ENCODE peak calls at places on chromosomes 2 and 18, in six cellular contexts. N is K562, B is SK-N-SH, S is HCT116, M is GM12878, F is HepG2. X is an unnamed sample. For H3K36me3, the result is how much of the 10 kb centered on the place peaks cover.

GRCh38 chr2:119483896-119484718 is 40.2 kb downstream of the SCTR start:
- DNase-seq in N (no peak), B (no peak), S (no peak), M (no peak), F (no peak), X (no peak)

GRCh38 chr2:161049571-161049970 is 110.7 kb upstream of the TANK start:
- DNase-seq in N (no peak), B (no peak), S (no peak), M (no peak), F (no peak), X (no peak)

GRCh38 chr2:207478572-207478971 is 51.2 kb upstream of the CREB1 start:
- DNase-seq in N (no peak), B (no peak), S (no peak), M (no peak), F (no peak), X (no peak)

GRCh38 chr2:201444676-201445441 is 6.4 kb downstream of the TRAK2 start:
- DNase-seq in N (no peak), B (no peak), S (no peak), M (no peak), F (no peak), X (no peak)

GRCh38 chr2:231245253-231246094 is 47.0 kb downstream of the ARMC9 start:
- DNase-seq in N (no peak), B (no peak), S (no peak), M (no peak), F (no peak), X (no peak)

GRCh38 chr2:216031960-216032689 is 18.8 kb upstream of the MREG start:
- DNase-seq in N (no peak), B (no peak), S (no peak), M (peak), F (no peak), X (no peak)

GRCh38 chr2:38722271-38723115 is 28.7 kb downstream of the SRSF7 start:
- DNase-seq in N (no peak), B (no peak), S (no peak), M (no peak), F (no peak), X (no peak)

GRCh38 chr2:187307606-187308005 is 140.4 kb downstream of the CALCRL start:
- DNase-seq in N (no peak), B (no peak), S (no peak), M (no peak), F (no peak), X (no peak)

GRCh38 chr18:48140738-48141137 is 210.3 kb upstream of the SMAD2 start:
- DNase-seq in N (no peak), B (no peak), S (no peak), M (no peak), F (no peak), X (no peak)

GRCh38 chr2:113720167-113720566 is 36.3 kb downstream of the SLC35F5 start:
- DNase-seq in N (no peak), B (peak), S (no peak), M (no peak), F (peak), X (no peak)

GRCh38 chr2:134401081-134401497 is 147.2 kb downstream of the MGAT5 start:
- DNase-seq in N (no peak), B (peak), S (no peak), M (no peak), F (no peak), X (no peak)

GRCh38 chr2:201432551-201433388 is 18.5 kb downstream of the TRAK2 start:
- DNase-seq in N (peak), B (peak), S (no peak), M (no peak), F (no peak), X (no peak)

GRCh38 chr2:46996300-46996843 is 80.8 kb upstream of the MCFD2 start:
- DNase-seq in N (no peak), B (peak), S (no peak), M (no peak), F (no peak), X (no peak)
- H3K36me3 ChIP-seq in N (under half), B (under half), S (under half), M (under half), F (under half), X (under half)

GRCh38 chr2:70570041-70570661 is 16.5 kb upstream of the TGFA start:
- DNase-seq in N (no peak), B (no peak), S (peak), M (no peak), F (peak), X (no peak)
- TF ChIP-seq REST in N (no peak), B (no peak), S (no peak), M (no peak), F (no peak), X (no peak)

DNA sequence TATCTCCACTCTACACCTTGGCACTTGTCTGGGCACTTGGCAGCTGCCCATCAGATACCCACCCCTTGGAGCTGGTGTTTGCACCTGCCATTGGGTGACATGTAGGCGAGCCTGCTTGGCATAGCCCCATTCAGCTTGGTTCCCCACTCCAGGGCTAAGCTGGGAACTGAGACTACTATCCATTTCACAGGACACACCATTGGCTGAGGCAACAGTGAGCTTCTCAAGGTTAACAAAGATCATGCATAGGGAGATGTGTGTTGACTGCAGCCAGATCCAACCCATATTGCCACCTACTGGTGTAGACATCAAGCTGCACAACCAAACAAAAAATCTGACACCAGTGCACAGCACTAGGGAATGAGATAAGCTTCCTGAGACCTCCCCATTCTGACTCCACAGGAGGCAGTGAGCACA is 1389.8 kb upstream of the TMEFF2 start:
- DNase-seq in N (no peak), B (peak), S (peak), M (no peak), F (peak), X (peak)
- TF ChIP-seq SIN3A in N (no peak), B (no peak), S (no peak), M (no peak), F (no peak), X (no peak)

DNA sequence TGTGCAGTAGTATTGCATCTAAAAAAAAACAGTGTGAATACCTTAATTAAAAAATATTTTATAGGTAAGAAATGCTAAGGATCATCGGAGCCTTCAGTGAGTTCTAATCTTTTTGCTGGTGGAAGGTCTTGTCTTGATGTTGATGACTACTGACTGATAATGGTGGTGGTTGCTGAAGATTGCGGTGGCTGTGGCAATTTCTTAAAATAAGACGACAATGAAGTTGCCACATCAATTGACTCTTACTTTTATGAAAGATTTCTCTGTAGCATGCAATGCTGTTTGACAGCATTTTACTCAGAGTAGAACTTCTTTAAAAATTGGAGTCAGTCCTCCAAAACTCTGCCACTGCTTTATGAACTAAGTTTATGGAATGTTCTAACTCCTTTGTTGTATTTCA is 36.2 kb downstream of the GLS start:
- DNase-seq in N (no peak), B (no peak), S (no peak), M (no peak), F (no peak), X (no peak)
- H3K36me3 ChIP-seq in N (half or more), B (half or more), S (under half), M (under half), F (under half), X (under half)

GRCh38 chr2:44273596-44273995 is 1.7 kb upstream of the SLC3A1 start:
- DNase-seq in N (no peak), B (no peak), S (no peak), M (no peak), F (no peak), X (no peak)
- TF ChIP-seq REST in N (no peak), B (no peak), S (no peak), M (no peak), F (no peak), X (no peak)

GRCh38 chr2:239372835-239373234 is 28.0 kb downstream of the HDAC4 start:
- DNase-seq in N (no peak), B (no peak), S (no peak), M (no peak), F (no peak), X (no peak)
- TF ChIP-seq SIN3A in N (no peak), B (no peak), S (no peak), M (no peak), F (no peak), X (no peak)

GRCh38 chr2:152717242-152718046 is at the start of gene PRPF40A:
- DNase-seq in N (peak), B (peak), S (peak), M (peak), F (peak), X (peak)

GRCh38 chr2:152715854-152716428 is 1.3 kb downstream of the PRPF40A start:
- DNase-seq in N (no peak), B (peak), S (peak), M (no peak), F (peak), X (no peak)

GRCh38 chr2:152718047-152718908 is at the start of gene ARL6IP6:
- DNase-seq in N (peak), B (peak), S (peak), M (peak), F (peak), X (no peak)

GRCh38 chr2:152715112-152715511 is 2.1 kb downstream of the PRPF40A start:
- DNase-seq in N (no peak), B (no peak), S (no peak), M (no peak), F (no peak), X (no peak)

GRCh38 chr2:152716805-152717241 is 438 bp downstream of the PRPF40A start:
- DNase-seq in N (peak), B (peak), S (no peak), M (no peak), F (peak), X (no peak)
- H3K36me3 ChIP-seq in N (half or more), B (under half), S (under half), M (under half), F (under half), X (under half)

DNA sequence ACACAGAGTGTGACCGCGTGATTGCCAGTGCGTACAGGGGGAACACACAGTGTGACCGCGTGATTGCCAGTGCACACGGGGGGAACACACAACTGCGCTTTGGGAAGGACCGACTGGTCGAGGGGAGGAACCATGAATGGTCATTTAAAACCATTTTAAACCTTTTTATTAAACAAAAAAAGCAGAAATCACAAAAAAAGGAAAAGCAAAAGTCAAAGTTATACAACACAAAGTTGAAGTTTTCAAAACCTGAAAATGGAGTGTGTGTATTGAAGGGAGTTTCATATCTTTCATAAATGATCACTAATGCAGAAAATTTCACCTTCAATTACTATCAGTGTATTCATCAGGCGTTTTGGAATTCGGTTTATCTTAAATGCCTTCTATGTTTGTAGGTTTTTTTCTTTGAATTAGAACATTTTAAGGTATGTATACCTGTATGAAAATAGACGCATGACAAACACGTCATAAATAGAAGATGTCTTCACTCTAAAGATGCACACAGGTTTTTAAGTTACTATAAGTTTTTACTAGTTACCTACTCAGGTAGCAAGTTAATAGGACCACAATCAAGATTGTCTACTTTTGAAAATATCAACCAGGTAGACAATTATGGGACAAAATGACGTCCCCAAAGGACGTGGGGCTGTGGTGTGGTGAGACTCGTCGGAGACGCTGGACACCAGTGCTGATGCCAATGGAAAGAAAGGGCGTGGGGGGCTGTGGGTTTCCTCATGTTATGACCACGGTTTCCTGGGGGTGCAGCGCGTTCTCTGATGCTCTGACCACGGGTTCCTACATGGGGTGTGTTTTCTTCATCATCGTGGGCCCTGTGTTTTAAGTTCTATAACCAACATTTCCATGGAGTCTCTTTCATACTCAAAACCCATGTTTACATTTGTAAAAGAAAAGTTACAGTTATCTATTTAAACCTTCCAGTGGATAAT is 141.3 kb downstream of the RTP5 start:
- DNase-seq in N (peak), B (peak), S (no peak), M (no peak), F (no peak), X (no peak)
- TF ChIP-seq REST in N (no peak), B (no peak), S (no peak), M (no peak), F (no peak), X (no peak)